ENCODE peak calls at places on chromosomes 1 and 21, in ten cellular contexts. One of them, this sample, is unnamed.

GRCh38 chr1:228166170-228166936 is 749 bp downstream of the IBA57 start:
- DNase-seq in ovary: peak; percentile 76
- DNase-seq in stomach: peak; percentile 63
- DNase-seq in transverse colon: peak; percentile 79
- DNase-seq in esophagus muscularis mucosa: peak; percentile 94
- DNase-seq in IMR-90: peak; percentile 74
- DNase-seq in body of pancreas: peak; percentile 68
- DNase-seq in uterus: no peak
- DNase-seq in adrenal gland: peak; percentile 95
- DNase-seq in sigmoid colon: peak; percentile 87
- DNase-seq in this sample: no peak

GRCh38 chr1:45615885-45616284 is 8.0 kb downstream of the CCDC17 start:
- DNase-seq in ovary: no peak
- DNase-seq in stomach: no peak
- DNase-seq in transverse colon: no peak
- DNase-seq in esophagus muscularis mucosa: no peak
- DNase-seq in IMR-90: no peak
- DNase-seq in body of pancreas: no peak
- DNase-seq in uterus: no peak
- DNase-seq in adrenal gland: no peak
- DNase-seq in sigmoid colon: no peak
- DNase-seq in this sample: no peak

GRCh38 chr1:93597697-93598096 is 83.9 kb downstream of the BCAR3 start:
- DNase-seq in ovary: no peak
- DNase-seq in stomach: peak; percentile 61
- DNase-seq in transverse colon: no peak
- DNase-seq in esophagus muscularis mucosa: no peak
- DNase-seq in IMR-90: no peak
- DNase-seq in body of pancreas: peak; percentile 40
- DNase-seq in uterus: no peak
- DNase-seq in adrenal gland: no peak
- DNase-seq in sigmoid colon: peak; percentile 78
- DNase-seq in this sample: no peak

GRCh38 chr1:101474039-101474665 is 237.3 kb downstream of the S1PR1 start:
- DNase-seq in ovary: no peak
- DNase-seq in stomach: no peak
- DNase-seq in transverse colon: no peak
- DNase-seq in esophagus muscularis mucosa: no peak
- DNase-seq in IMR-90: no peak
- DNase-seq in body of pancreas: no peak
- DNase-seq in uterus: no peak
- DNase-seq in adrenal gland: no peak
- DNase-seq in sigmoid colon: no peak
- DNase-seq in this sample: no peak

GRCh38 chr1:23081376-23081775 is 62.1 kb downstream of the KDM1A start:
- DNase-seq in ovary: no peak
- DNase-seq in stomach: no peak
- DNase-seq in transverse colon: no peak
- DNase-seq in esophagus muscularis mucosa: no peak
- DNase-seq in IMR-90: no peak
- DNase-seq in body of pancreas: no peak
- DNase-seq in uterus: no peak
- DNase-seq in adrenal gland: no peak
- DNase-seq in sigmoid colon: no peak
- DNase-seq in this sample: no peak

GRCh38 chr1:182410620-182411273 is 10.3 kb upstream of the TEDDM1 start:
- DNase-seq in ovary: no peak
- DNase-seq in stomach: no peak
- DNase-seq in transverse colon: no peak
- DNase-seq in esophagus muscularis mucosa: no peak
- DNase-seq in IMR-90: no peak
- DNase-seq in body of pancreas: peak; percentile 53
- DNase-seq in uterus: no peak
- DNase-seq in adrenal gland: no peak
- DNase-seq in sigmoid colon: no peak
- DNase-seq in this sample: no peak

GRCh38 chr1:246218686-246219085 is 288.4 kb downstream of the SMYD3 start:
- DNase-seq in ovary: no peak
- DNase-seq in stomach: no peak
- DNase-seq in transverse colon: no peak
- DNase-seq in esophagus muscularis mucosa: no peak
- DNase-seq in IMR-90: no peak
- DNase-seq in body of pancreas: no peak
- DNase-seq in uterus: no peak
- DNase-seq in adrenal gland: no peak
- DNase-seq in sigmoid colon: no peak
- DNase-seq in this sample: no peak

GRCh38 chr1:101451888-101452287 is 215.1 kb downstream of the S1PR1 start:
- DNase-seq in ovary: no peak
- DNase-seq in stomach: no peak
- DNase-seq in transverse colon: no peak
- DNase-seq in esophagus muscularis mucosa: no peak
- DNase-seq in IMR-90: no peak
- DNase-seq in body of pancreas: no peak
- DNase-seq in uterus: no peak
- DNase-seq in adrenal gland: no peak
- DNase-seq in sigmoid colon: no peak
- DNase-seq in this sample: no peak

GRCh38 chr1:41497056-41497440 is 12.6 kb upstream of the EDN2 start:
- DNase-seq in ovary: peak; percentile 53
- DNase-seq in stomach: no peak
- DNase-seq in transverse colon: no peak
- DNase-seq in esophagus muscularis mucosa: no peak
- DNase-seq in IMR-90: no peak
- DNase-seq in body of pancreas: no peak
- DNase-seq in uterus: no peak
- DNase-seq in adrenal gland: no peak
- DNase-seq in sigmoid colon: no peak
- DNase-seq in this sample: no peak

GRCh38 chr1:102640872-102641271 is 467.4 kb downstream of the COL11A1 start:
- DNase-seq in ovary: no peak
- DNase-seq in stomach: no peak
- DNase-seq in transverse colon: no peak
- DNase-seq in esophagus muscularis mucosa: no peak
- DNase-seq in IMR-90: no peak
- DNase-seq in body of pancreas: no peak
- DNase-seq in uterus: no peak
- DNase-seq in adrenal gland: no peak
- DNase-seq in sigmoid colon: no peak
- DNase-seq in this sample: no peak

GRCh38 chr1:241532864-241533263 is 686 bp downstream of the KMO start:
- DNase-seq in ovary: no peak
- DNase-seq in stomach: no peak
- DNase-seq in transverse colon: peak; percentile 44
- DNase-seq in esophagus muscularis mucosa: no peak
- DNase-seq in IMR-90: no peak
- DNase-seq in body of pancreas: no peak
- DNase-seq in uterus: no peak
- DNase-seq in adrenal gland: no peak
- DNase-seq in sigmoid colon: no peak
- DNase-seq in this sample: no peak

GRCh38 chr1:181094813-181095212 is 6.3 kb downstream of the IER5 start:
- DNase-seq in ovary: no peak
- DNase-seq in stomach: no peak
- DNase-seq in transverse colon: peak; percentile 14
- DNase-seq in esophagus muscularis mucosa: no peak
- DNase-seq in IMR-90: peak; percentile 91
- DNase-seq in body of pancreas: peak; percentile 32
- DNase-seq in uterus: peak; percentile 66
- DNase-seq in adrenal gland: peak; percentile 69
- DNase-seq in sigmoid colon: peak; percentile 76
- DNase-seq in this sample: no peak

GRCh38 chr1:234331511-234331910 is 41.7 kb upstream of the COA6 start:
- DNase-seq in ovary: no peak
- DNase-seq in stomach: no peak
- DNase-seq in transverse colon: no peak
- DNase-seq in esophagus muscularis mucosa: peak; percentile 74
- DNase-seq in IMR-90: peak; percentile 46
- DNase-seq in body of pancreas: no peak
- DNase-seq in uterus: no peak
- DNase-seq in adrenal gland: no peak
- DNase-seq in sigmoid colon: no peak
- DNase-seq in this sample: no peak

GRCh38 chr1:87292684-87293493 is 35.8 kb upstream of the LMO4 start:
- DNase-seq in ovary: peak; percentile 64
- DNase-seq in stomach: peak; percentile 63
- DNase-seq in transverse colon: peak; percentile 59
- DNase-seq in esophagus muscularis mucosa: no peak
- DNase-seq in IMR-90: peak; percentile 65
- DNase-seq in body of pancreas: peak; percentile 61
- DNase-seq in uterus: peak; percentile 37
- DNase-seq in adrenal gland: peak; percentile 76
- DNase-seq in sigmoid colon: no peak
- DNase-seq in this sample: no peak

GRCh38 chr21:39673736-39674135 is 61.0 kb downstream of the B3GALT5 start:
- DNase-seq in ovary: no peak
- DNase-seq in stomach: no peak
- DNase-seq in transverse colon: no peak
- DNase-seq in esophagus muscularis mucosa: no peak
- DNase-seq in IMR-90: no peak
- DNase-seq in body of pancreas: peak; percentile 81
- DNase-seq in uterus: no peak
- DNase-seq in adrenal gland: no peak
- DNase-seq in sigmoid colon: no peak
- DNase-seq in this sample: no peak

GRCh38 chr1:201714542-201715276 is 114.2 kb upstream of the IPO9 start:
- DNase-seq in ovary: peak; percentile 67
- DNase-seq in stomach: peak; percentile 70
- DNase-seq in transverse colon: peak; percentile 74
- DNase-seq in esophagus muscularis mucosa: peak; percentile 96
- DNase-seq in IMR-90: peak; percentile 100
- DNase-seq in body of pancreas: peak; percentile 92
- DNase-seq in uterus: peak; percentile 84
- DNase-seq in adrenal gland: peak; percentile 91
- DNase-seq in sigmoid colon: peak; percentile 97
- DNase-seq in this sample: peak; percentile 41
- TF ChIP-seq POLR2A in ovary: peak; percentile 52
- TF ChIP-seq POLR2A in stomach: no peak
- TF ChIP-seq POLR2A in transverse colon: peak; percentile 17
- TF ChIP-seq POLR2A in esophagus muscularis mucosa: no peak
- TF ChIP-seq POLR2A in IMR-90: no peak
- TF ChIP-seq POLR2A in body of pancreas: peak; percentile 39
- TF ChIP-seq POLR2A in uterus: no peak
- TF ChIP-seq POLR2A in adrenal gland: no peak
- TF ChIP-seq POLR2A in sigmoid colon: no peak
- TF ChIP-seq POLR2A in this sample: no peak

GRCh38 chr1:168687796-168688195 is 41.2 kb downstream of the DPT start:
- DNase-seq in ovary: no peak
- DNase-seq in stomach: no peak
- DNase-seq in transverse colon: no peak
- DNase-seq in esophagus muscularis mucosa: no peak
- DNase-seq in IMR-90: no peak
- DNase-seq in body of pancreas: no peak
- DNase-seq in uterus: no peak
- DNase-seq in adrenal gland: no peak
- DNase-seq in sigmoid colon: no peak
- DNase-seq in this sample: no peak
- TF ChIP-seq CTCF in ovary: no peak
- TF ChIP-seq CTCF in stomach: no peak
- TF ChIP-seq CTCF in transverse colon: no peak
- TF ChIP-seq CTCF in esophagus muscularis mucosa: no peak
- TF ChIP-seq CTCF in IMR-90: no peak
- TF ChIP-seq CTCF in body of pancreas: peak; percentile 7
- TF ChIP-seq CTCF in uterus: no peak
- TF ChIP-seq CTCF in adrenal gland: no peak
- TF ChIP-seq CTCF in sigmoid colon: no peak
- TF ChIP-seq CTCF in this sample: no peak

DNA sequence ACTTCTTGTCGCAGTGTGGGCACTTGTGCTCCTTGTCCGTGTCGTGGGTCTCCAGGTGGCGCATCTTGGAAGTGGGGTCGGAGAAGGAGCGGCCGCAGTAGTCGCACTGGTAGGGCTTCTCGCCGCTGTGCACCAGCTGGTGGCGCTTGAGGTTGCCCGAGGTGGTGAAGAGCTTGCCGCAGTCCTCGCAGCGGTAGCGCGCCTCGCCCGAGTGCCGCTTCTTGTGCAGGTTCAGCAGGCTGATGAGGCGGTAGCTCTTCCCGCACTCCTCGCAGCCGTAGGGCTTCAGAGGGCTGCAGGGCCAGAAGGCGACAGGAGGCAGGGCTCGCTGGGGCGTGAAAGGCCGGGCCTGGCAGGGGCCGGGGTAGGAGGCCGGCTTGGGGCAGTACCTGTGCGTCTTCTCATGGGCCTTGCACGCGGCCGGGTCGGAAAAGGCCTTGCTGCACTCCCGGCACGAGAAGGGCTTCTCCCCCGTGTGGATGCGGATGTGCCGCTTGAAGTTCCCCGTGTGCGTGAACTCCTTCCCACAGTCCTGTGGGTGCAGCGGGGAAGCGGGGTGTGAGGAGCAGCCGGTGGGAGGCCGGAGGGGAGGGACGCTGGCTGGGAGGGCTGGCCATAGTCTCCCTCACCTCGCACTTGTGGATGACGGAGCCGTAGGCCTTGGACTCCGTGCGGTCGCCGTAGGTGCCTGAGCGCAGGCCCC is 31.4 kb downstream of the ZBTB17 start:
- DNase-seq in ovary: no peak
- DNase-seq in stomach: peak; percentile 14
- DNase-seq in transverse colon: no peak
- DNase-seq in esophagus muscularis mucosa: no peak
- DNase-seq in IMR-90: no peak
- DNase-seq in body of pancreas: no peak
- DNase-seq in uterus: peak; percentile 22
- DNase-seq in adrenal gland: peak; percentile 53
- DNase-seq in sigmoid colon: no peak
- DNase-seq in this sample: no peak
- H3K36me3 ChIP-seq in ovary: no peaks in the 10 kb centered on the region
- H3K36me3 ChIP-seq in stomach: peaks cover 90% of the 10 kb centered on the region
- H3K36me3 ChIP-seq in transverse colon: no peaks in the 10 kb centered on the region
- H3K36me3 ChIP-seq in esophagus muscularis mucosa: peaks cover 88% of the 10 kb centered on the region
- H3K36me3 ChIP-seq in IMR-90: peaks cover 74% of the 10 kb centered on the region
- H3K36me3 ChIP-seq in body of pancreas: peaks cover 14% of the 10 kb centered on the region
- H3K36me3 ChIP-seq in uterus: no peaks in the 10 kb centered on the region
- H3K36me3 ChIP-seq in adrenal gland: peaks cover 81% of the 10 kb centered on the region
- H3K36me3 ChIP-seq in sigmoid colon: peaks cover 87% of the 10 kb centered on the region
- H3K36me3 ChIP-seq in this sample: peaks cover 88% of the 10 kb centered on the region

DNA sequence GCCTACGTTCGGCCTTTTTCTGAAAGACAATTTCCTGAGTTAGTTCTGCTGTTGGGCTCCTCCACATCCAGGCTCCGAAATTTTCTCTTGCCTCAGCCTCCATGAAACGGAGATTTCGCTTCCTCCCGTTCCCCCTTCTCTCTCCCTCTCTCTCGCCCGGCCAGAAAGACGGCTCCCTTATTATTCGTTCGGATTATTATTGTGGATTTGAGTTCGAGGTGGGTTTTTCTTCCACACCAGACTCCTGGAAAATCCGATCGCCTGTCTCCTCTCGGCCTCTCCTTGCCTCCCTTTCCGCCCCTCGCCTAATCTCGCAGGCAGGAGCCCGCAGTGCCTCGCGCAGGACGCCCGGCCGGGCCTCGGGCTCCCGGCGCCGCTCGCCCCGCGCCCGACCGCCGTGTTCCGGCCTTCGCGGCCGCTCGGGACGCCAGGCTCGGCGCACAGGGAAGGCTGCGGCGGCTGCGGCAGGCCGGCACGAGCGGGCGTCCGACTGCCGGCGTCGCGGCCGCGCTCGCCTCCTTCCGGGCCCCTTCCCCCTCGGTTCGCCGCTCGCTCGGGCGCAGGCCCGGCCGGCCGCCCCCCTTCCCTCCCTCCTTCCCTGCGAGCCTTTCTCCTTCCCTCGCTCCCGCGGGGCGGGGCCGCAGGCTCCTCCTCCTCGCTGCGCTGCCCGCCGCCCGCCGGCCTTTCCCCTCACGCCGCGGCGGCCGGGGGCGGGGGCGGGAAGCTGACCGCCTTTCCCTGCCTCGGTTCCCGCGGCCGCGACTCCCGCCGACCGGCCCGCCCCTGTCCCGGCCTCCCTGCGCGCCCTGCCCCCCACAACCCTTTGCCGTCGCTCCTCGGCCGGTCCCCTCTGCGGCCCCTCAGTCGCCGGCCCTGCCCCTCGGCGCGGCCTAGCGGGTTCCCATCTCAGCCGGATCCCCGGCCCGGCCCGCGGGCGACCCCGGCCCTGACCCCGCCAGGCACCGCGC is at the start of gene ARHGEF11:
- DNase-seq in ovary: peak; percentile 92
- DNase-seq in stomach: peak; percentile 93
- DNase-seq in transverse colon: peak; percentile 93
- DNase-seq in esophagus muscularis mucosa: peak; percentile 96
- DNase-seq in IMR-90: peak; percentile 87
- DNase-seq in body of pancreas: peak; percentile 89
- DNase-seq in uterus: peak; percentile 94
- DNase-seq in adrenal gland: peak; percentile 93
- DNase-seq in sigmoid colon: peak; percentile 95
- DNase-seq in this sample: no peak
- TF ChIP-seq POLR2A in ovary: peak; percentile 44
- TF ChIP-seq POLR2A in stomach: no peak
- TF ChIP-seq POLR2A in transverse colon: no peak
- TF ChIP-seq POLR2A in esophagus muscularis mucosa: no peak
- TF ChIP-seq POLR2A in IMR-90: peak; percentile 65
- TF ChIP-seq POLR2A in body of pancreas: peak; percentile 49
- TF ChIP-seq POLR2A in uterus: peak; percentile 51
- TF ChIP-seq POLR2A in adrenal gland: peak; percentile 86
- TF ChIP-seq POLR2A in sigmoid colon: no peak
- TF ChIP-seq POLR2A in this sample: no peak

This sample was measured in esophagus squamous epithelium.